ENCODE peak calls at places on chromosome 14, in ten cellular contexts. K is ovary, B is fibroblast of the aortic adventitia, N is cardiac muscle cell, J is HFFc6, P is BJ, A is colonic mucosa, C is glutamatergic neuron, U is OCI-LY7, Q is AG04450. I is an unnamed sample.

GRCh38 chr14:105013150-105013787 is 7.6 kb downstream of the CDCA4 start:
- DNase-seq in Q (no peak), B (no peak), P (no peak), J (no peak), K (no peak), A (no peak), N (no peak), C (peak), U (peak), I (no peak)

GRCh38 chr14:66224492-66225178 is 261.5 kb upstream of the CCDC196 start:
- DNase-seq in N (no peak), J (no peak), U (no peak), K (no peak), B (no peak), A (peak), P (no peak), Q (no peak), C (no peak), I (no peak)

GRCh38 chr14:49306152-49306751 is 279.9 kb downstream of the RPS29 start:
- DNase-seq in U (peak), A (no peak), N (peak), K (no peak), B (peak), J (peak), Q (no peak), C (no peak), P (no peak), I (no peak)

GRCh38 chr14:69291396-69291795 is 31.4 kb downstream of the GALNT16 start:
- DNase-seq in A (no peak), J (no peak), B (no peak), P (no peak), C (no peak), U (no peak), Q (no peak), N (no peak), K (no peak), I (no peak)

GRCh38 chr14:74417611-74418010 is 8.4 kb downstream of the SYNDIG1L start:
- DNase-seq in B (no peak), N (no peak), K (no peak), A (no peak), C (no peak), P (no peak), U (no peak), Q (no peak), J (no peak), I (no peak)

GRCh38 chr14:24858052-24858451 is 191.9 kb downstream of the STXBP6 start:
- DNase-seq in P (no peak), N (no peak), J (no peak), U (no peak), C (no peak), A (no peak), B (no peak), Q (no peak), K (no peak), I (no peak)

GRCh38 chr14:63877594-63877993 is 24.8 kb downstream of the SYNE2 start:
- DNase-seq in A (no peak), U (no peak), C (no peak), P (no peak), K (no peak), Q (no peak), B (no peak), N (no peak), J (no peak), I (no peak)

GRCh38 chr14:70052990-70053389 is 135.8 kb downstream of the SLC8A3 start:
- DNase-seq in P (no peak), C (no peak), A (peak), U (peak), K (no peak), B (peak), N (peak), Q (no peak), J (no peak), I (peak)

GRCh38 chr14:30885840-30886740 is 11.7 kb downstream of the COCH start:
- DNase-seq in B (peak), A (no peak), K (no peak), Q (no peak), P (no peak), J (no peak), N (peak), C (no peak), U (no peak), I (no peak)

GRCh38 chr14:21025374-21026151 is 702 bp upstream of the NDRG2 start:
- DNase-seq in Q (no peak), P (no peak), J (no peak), U (no peak), K (peak), C (peak), B (no peak), A (peak), N (peak), I (no peak)

GRCh38 chr14:88225721-88226120 is 97.3 kb downstream of the KCNK10 start:
- DNase-seq in Q (no peak), K (no peak), C (no peak), A (no peak), J (no peak), B (no peak), N (no peak), P (no peak), U (no peak), I (no peak)

GRCh38 chr14:95545769-95546168 is 10.9 kb downstream of the GLRX5 start:
- DNase-seq in P (peak), J (peak), Q (peak), C (no peak), B (peak), A (no peak), K (no peak), U (no peak), N (peak), I (peak)

GRCh38 chr14:67517083-67517482 is 16.0 kb upstream of the PLEKHH1 start:
- DNase-seq in B (peak), P (no peak), C (peak), J (no peak), U (no peak), N (peak), K (peak), Q (no peak), A (no peak), I (no peak)

GRCh38 chr14:100158566-100159106 is 809 bp downstream of the DEGS2 start:
- DNase-seq in C (no peak), U (peak), A (no peak), B (no peak), P (no peak), N (no peak), Q (no peak), K (no peak), J (no peak), I (no peak)

GRCh38 chr14:48008646-48009045 is 333.2 kb upstream of the MDGA2 start:
- DNase-seq in Q (no peak), J (no peak), B (no peak), C (no peak), N (no peak), U (no peak), A (no peak), K (no peak), P (no peak), I (no peak)

GRCh38 chr14:52348796-52349195 is 34.7 kb downstream of the PTGER2 start:
- DNase-seq in K (no peak), C (no peak), N (peak), P (no peak), B (peak), U (no peak), Q (peak), A (no peak), J (peak), I (no peak)

GRCh38 chr14:92880851-92881250 is 42.1 kb upstream of the CHGA start:
- DNase-seq in N (peak), P (no peak), J (peak), K (no peak), C (no peak), Q (no peak), U (no peak), B (peak), A (no peak), I (no peak)

GRCh38 chr14:104293851-104294627 is 155.7 kb downstream of the KIF26A start:
- DNase-seq in A (peak), P (no peak), U (peak), Q (no peak), B (no peak), C (peak), J (no peak), N (no peak), K (peak), I (no peak)

GRCh38 chr14:50008562-50009355 is 107.6 kb downstream of the VCPKMT start:
- DNase-seq in B (no peak), P (no peak), Q (no peak), C (no peak), K (no peak), A (no peak), N (no peak), J (no peak), U (peak), I (no peak)

GRCh38 chr14:89419973-89420482 is 3.0 kb upstream of the FOXN3 start:
- DNase-seq in B (no peak), K (no peak), C (no peak), U (no peak), A (no peak), Q (no peak), N (no peak), P (no peak), J (no peak), I (no peak)

GRCh38 chr14:70378687-70379086 is 19.2 kb upstream of the COX16 start:
- DNase-seq in J (no peak), U (no peak), K (no peak), C (no peak), N (no peak), A (no peak), Q (no peak), P (no peak), B (no peak), I (no peak)

GRCh38 chr14:51302319-51303030 is 62.4 kb downstream of the TMX1 start:
- DNase-seq in P (no peak), N (peak), A (no peak), K (no peak), B (no peak), C (no peak), U (no peak), J (no peak), Q (no peak), I (no peak)

GRCh38 chr14:22505751-22506710 is 83.0 kb downstream of the DAD1 start:
- DNase-seq in U (peak), C (no peak), B (no peak), J (no peak), K (no peak), Q (no peak), N (no peak), P (no peak), A (no peak), I (no peak)

GRCh38 chr14:61558271-61558670 is 137.0 kb upstream of the HIF1A start:
- DNase-seq in U (no peak), A (no peak), P (no peak), J (no peak), B (no peak), K (no peak), Q (no peak), N (no peak), C (no peak), I (no peak)

GRCh38 chr14:100824156-100824555 is 1.8 kb upstream of the MEG3 start:
- DNase-seq in B (peak), A (no peak), Q (no peak), N (peak), P (no peak), U (no peak), C (no peak), K (peak), J (no peak), I (no peak)

GRCh38 chr14:99132821-99133562 is 139.0 kb downstream of the BCL11B start:
- DNase-seq in Q (no peak), A (no peak), N (no peak), C (no peak), K (no peak), U (no peak), J (no peak), P (no peak), B (no peak), I (no peak)

GRCh38 chr14:91245029-91245428 is 525 bp upstream of the GPR68 start:
- DNase-seq in A (no peak), C (no peak), Q (no peak), P (no peak), J (no peak), B (no peak), K (no peak), U (no peak), N (no peak), I (no peak)

GRCh38 chr14:87014854-87015253 is 978.1 kb downstream of the GALC start:
- DNase-seq in Q (no peak), C (no peak), K (no peak), J (no peak), B (no peak), A (no peak), U (no peak), N (no peak), P (no peak), I (no peak)
- TF ChIP-seq CTCF in Q (no peak), C (no peak), K (no peak), J (peak), B (no peak), A (no peak), U (peak), N (no peak), P (peak), I (peak)

GRCh38 chr14:102517412-102518062 is 8.0 kb upstream of the ANKRD9 start:
- DNase-seq in A (no peak), K (no peak), C (peak), Q (no peak), J (no peak), U (no peak), N (no peak), B (no peak), P (no peak), I (no peak)
- TF ChIP-seq CTCF in A (no peak), K (no peak), C (no peak), Q (peak), J (no peak), U (no peak), N (peak), B (no peak), P (no peak), I (no peak)

GRCh38 chr14:53399057-53399456 is 245.9 kb upstream of the DDHD1 start:
- DNase-seq in U (no peak), P (no peak), C (no peak), B (peak), J (peak), Q (no peak), N (peak), A (no peak), K (no peak), I (no peak)
- TF ChIP-seq CTCF in U (peak), P (peak), C (peak), B (peak), J (peak), Q (peak), N (no peak), A (no peak), K (no peak), I (no peak)

DNA sequence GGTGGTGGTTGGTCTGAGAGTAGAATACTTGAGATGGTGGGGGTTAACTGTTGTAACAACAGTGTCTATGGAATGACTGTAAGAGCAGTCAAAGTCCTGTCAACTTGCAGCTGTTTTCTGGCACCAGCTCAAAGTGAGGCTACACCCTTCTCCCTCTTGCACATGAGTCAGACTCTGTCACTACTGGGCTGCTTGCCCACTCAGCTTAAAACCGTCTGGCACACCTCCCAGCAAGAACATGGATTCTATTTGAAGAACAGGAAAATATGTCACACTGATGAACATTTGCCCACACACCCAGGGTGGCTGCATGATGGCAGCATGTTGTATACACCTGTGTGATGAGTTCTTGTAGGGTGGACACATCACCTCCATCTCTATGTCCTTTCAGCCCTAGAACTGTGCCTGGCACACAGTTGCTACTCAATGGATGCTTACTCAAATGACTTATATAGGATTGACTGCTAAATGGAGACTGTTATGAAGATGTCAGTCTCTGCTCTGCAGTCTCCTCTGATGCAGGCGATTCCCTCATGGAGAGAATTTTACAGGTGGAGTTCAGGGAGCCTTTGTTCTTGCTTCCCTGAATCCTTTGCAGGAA is 19.3 kb upstream of the SERPINA6 start:
- DNase-seq in Q (peak), A (peak), P (peak), K (peak), B (peak), J (peak), N (peak), U (no peak), C (no peak), I (peak)
- TF ChIP-seq CTCF in Q (no peak), A (no peak), P (no peak), K (no peak), B (no peak), J (no peak), N (no peak), U (no peak), C (no peak), I (no peak)

GRCh38 chr14:54719406-54719805 is 152.5 kb downstream of the SAMD4A start:
- DNase-seq in C (no peak), B (no peak), N (no peak), U (no peak), K (no peak), J (no peak), P (no peak), A (no peak), Q (no peak), I (no peak)

GRCh38 chr14:54724772-54725325 is 157.9 kb downstream of the SAMD4A start:
- DNase-seq in A (no peak), B (no peak), J (no peak), N (no peak), U (no peak), C (no peak), P (no peak), K (no peak), Q (no peak), I (no peak)

GRCh38 chr14:54725998-54726397 is 159.1 kb downstream of the SAMD4A start:
- DNase-seq in C (no peak), J (no peak), K (no peak), B (no peak), Q (no peak), U (no peak), P (no peak), A (no peak), N (no peak), I (no peak)

GRCh38 chr14:54724123-54724522 is 157.2 kb downstream of the SAMD4A start:
- DNase-seq in B (no peak), N (no peak), U (no peak), K (no peak), P (no peak), Q (no peak), C (no peak), J (no peak), A (no peak), I (no peak)

GRCh38 chr14:54722791-54723432 is 156.0 kb downstream of the SAMD4A start:
- DNase-seq in A (no peak), N (peak), P (no peak), Q (no peak), K (no peak), B (peak), J (no peak), C (no peak), U (peak), I (no peak)
- TF ChIP-seq CTCF in A (no peak), N (peak), P (peak), Q (no peak), K (no peak), B (peak), J (no peak), C (no peak), U (peak), I (peak)